ENCODE peak calls at places on chromosome 6, in six cellular contexts. O is HT1080; N is activated CD4-positive, alpha-beta T cell treated with anti-CD3 and anti-CD28 coated beads, Interleukin-2, amount 50 U/mL, for 1 hour; Z is left ventricle myocardium superior; C is endodermal cell; E is iris pigment epithelial cell. Q is an unnamed sample.

GRCh38 chr6:20534906-20535305 is 649 bp downstream of the CDKAL1 start:
- DNase-seq in O (no peak), N (no peak), Z (no peak), C (no peak), E (no peak), Q (no peak)

GRCh38 chr6:13194852-13195251 is 133.5 kb downstream of the TBC1D7 start:
- DNase-seq in O (peak), N (no peak), Z (peak), C (peak), E (peak), Q (no peak)

GRCh38 chr6:85703359-85703758 is 60.7 kb upstream of the SYNCRIP start:
- DNase-seq in O (no peak), N (no peak), Z (no peak), C (no peak), E (peak), Q (no peak)

GRCh38 chr6:114342086-114342825 is 567 bp downstream of the HS3ST5 start:
- DNase-seq in O (peak), N (no peak), Z (peak), C (peak), E (peak), Q (no peak)

GRCh38 chr6:52161689-52162438 is 24.3 kb upstream of the IL17A start:
- DNase-seq in O (no peak), N (no peak), Z (no peak), C (no peak), E (no peak), Q (no peak)

GRCh38 chr6:134517145-134517658 is 199.3 kb upstream of the SGK1 start:
- DNase-seq in O (peak), N (no peak), Z (peak), C (peak), E (peak), Q (no peak)

GRCh38 chr6:157966990-157967389 is 14.7 kb upstream of the SYNJ2 start:
- DNase-seq in O (no peak), N (no peak), Z (no peak), C (peak), E (no peak), Q (no peak)

GRCh38 chr6:69138893-69139494 is 503.9 kb downstream of the ADGRB3 start:
- DNase-seq in O (peak), N (no peak), Z (peak), C (no peak), E (peak), Q (no peak)

GRCh38 chr6:90216081-90216977 is 80.3 kb downstream of the BACH2 start:
- DNase-seq in O (peak), N (peak), Z (no peak), C (peak), E (peak), Q (no peak)

GRCh38 chr6:16064687-16065086 is 64.2 kb upstream of the MYLIP start:
- DNase-seq in O (no peak), N (no peak), Z (no peak), C (peak), E (no peak), Q (no peak)

GRCh38 chr6:121506761-121507754 is 71.6 kb downstream of the GJA1 start:
- DNase-seq in O (peak), N (no peak), Z (no peak), C (no peak), E (peak), Q (no peak)

GRCh38 chr6:139290787-139291294 is 957 bp downstream of the TXLNB start:
- DNase-seq in O (peak), N (no peak), Z (no peak), C (no peak), E (peak), Q (no peak)

GRCh38 chr6:4067673-4068072 is 11.3 kb downstream of the FAM217A start:
- DNase-seq in O (no peak), N (no peak), Z (no peak), C (no peak), E (no peak), Q (no peak)

GRCh38 chr6:63816979-63817436 is 181.4 kb downstream of the PHF3 start:
- DNase-seq in O (peak), N (no peak), Z (no peak), C (peak), E (peak), Q (no peak)

GRCh38 chr6:133892444-133893323 is 3.8 kb downstream of the TCF21 start:
- DNase-seq in O (no peak), N (no peak), Z (no peak), C (peak), E (no peak), Q (no peak)

GRCh38 chr6:170152989-170153388 is 137.9 kb downstream of the DLL1 start:
- DNase-seq in O (peak), N (no peak), Z (peak), C (peak), E (peak), Q (no peak)

GRCh38 chr6:133896344-133896721 is 7.4 kb downstream of the TCF21 start:
- DNase-seq in O (no peak), N (no peak), Z (no peak), C (no peak), E (no peak), Q (no peak)

GRCh38 chr6:38755207-38755606 is 40.1 kb downstream of the DNAH8 start:
- DNase-seq in O (no peak), N (no peak), Z (no peak), C (no peak), E (no peak), Q (no peak)

GRCh38 chr6:72286911-72287311 is 335.0 kb upstream of the KCNQ5 start:
- DNase-seq in O (peak), N (no peak), Z (no peak), C (no peak), E (peak), Q (no peak)

GRCh38 chr6:79031821-79032590 is 46.0 kb downstream of the PHIP start:
- DNase-seq in O (no peak), N (no peak), Z (no peak), C (no peak), E (peak), Q (no peak)

GRCh38 chr6:84652356-84653026 is 111.9 kb downstream of the TBX18 start:
- DNase-seq in O (peak), N (no peak), Z (no peak), C (no peak), E (peak), Q (no peak)

Q was measured in activated effector memory CD4-positive, alpha-beta T cell treated with Interleukin-2 at 50 U/mL for 16 hours.